ENCODE peak calls at places on chromosomes 13 and 19, in six cellular contexts. E, B, U, G, S and X are unnamed samples.

GRCh38 chr19:47581605-47582319 is 8.8 kb upstream of the ZNF541 start:
- DNase-seq in E (no peak), U (no peak), B (no peak), S (no peak), G (no peak), X (no peak)

GRCh38 chr19:11242864-11243797 is 3.7 kb downstream of the ANGPTL8 start:
- DNase-seq in G (peak), U (peak), S (peak), B (peak), E (peak), X (peak)

GRCh38 chr13:30398601-30399072 is 23.7 kb upstream of the UBE2L5 start:
- DNase-seq in G (no peak), S (no peak), E (no peak), U (peak), B (no peak), X (no peak)

GRCh38 chr19:8445488-8446001 is 770 bp downstream of the HNRNPM start:
- DNase-seq in E (no peak), B (peak), G (peak), S (no peak), U (no peak), X (peak)

GRCh38 chr19:12527034-12527836 is 24.0 kb downstream of the ZNF564 start:
- DNase-seq in U (no peak), S (no peak), B (peak), E (peak), G (no peak), X (peak)

GRCh38 chr19:19447536-19448237 is 42.2 kb downstream of the GATAD2A start:
- DNase-seq in E (no peak), G (no peak), U (no peak), B (no peak), S (no peak), X (peak)

GRCh38 chr19:49061445-49061844 is 3.2 kb downstream of the NTF4 start:
- DNase-seq in G (no peak), U (no peak), E (no peak), B (no peak), S (no peak), X (no peak)

GRCh38 chr19:35935911-35936737 is at the start of gene LRFN3:
- DNase-seq in S (no peak), E (peak), U (peak), G (peak), B (peak), X (peak)

GRCh38 chr13:83546476-83546875 is 335.8 kb downstream of the SLITRK1 start:
- DNase-seq in B (no peak), E (no peak), U (no peak), S (no peak), G (no peak), X (no peak)

GRCh38 chr19:51751655-51752054 is at the start of gene FPR1:
- DNase-seq in E (no peak), S (no peak), U (no peak), G (no peak), B (no peak), X (peak)

GRCh38 chr13:68481130-68481529 is 1251.0 kb upstream of the PCDH9 start:
- DNase-seq in U (peak), S (no peak), G (no peak), E (no peak), B (no peak), X (no peak)

GRCh38 chr19:31268751-31269150 is 80.5 kb downstream of the TSHZ3 start:
- DNase-seq in U (no peak), S (no peak), B (no peak), E (no peak), G (no peak), X (no peak)

GRCh38 chr19:7267792-7268736 is 26.1 kb downstream of the INSR start:
- DNase-seq in E (no peak), U (no peak), G (no peak), B (no peak), S (no peak), X (peak)

GRCh38 chr13:49561064-49561410 is 24.3 kb downstream of the RCBTB1 start:
- DNase-seq in U (peak), G (no peak), E (peak), B (no peak), S (no peak), X (no peak)

GRCh38 chr19:8821748-8822241 is 10.3 kb downstream of the ZNF558 start:
- DNase-seq in B (no peak), G (no peak), U (no peak), S (no peak), E (no peak), X (no peak)

GRCh38 chr19:34365463-34366401 is 736 bp downstream of the GPI start:
- DNase-seq in G (peak), U (no peak), E (peak), S (no peak), B (peak), X (peak)

DNA sequence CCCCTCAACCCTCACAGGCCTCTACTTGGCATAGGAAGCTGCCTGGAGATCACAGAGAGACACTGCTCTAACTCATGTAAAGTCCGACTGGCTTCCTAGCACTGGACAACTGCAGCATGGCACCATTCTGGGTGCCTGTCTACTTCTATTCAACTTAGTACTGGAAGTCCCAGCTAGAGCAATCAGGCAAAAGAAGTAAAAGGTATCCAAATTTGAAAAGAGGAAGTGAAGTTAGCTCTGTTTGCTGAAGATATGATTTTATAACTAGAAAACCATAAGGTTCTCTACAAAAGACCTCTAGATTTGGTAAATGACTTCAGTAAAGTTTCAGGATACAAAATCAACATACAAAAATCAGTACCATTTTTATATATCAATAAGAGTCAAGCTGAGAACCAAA is 1017.6 kb downstream of the PCDH9 start:
- DNase-seq in E (no peak), G (no peak), B (no peak), S (no peak), U (no peak), X (peak)
- TF ChIP-seq MAX in E (no peak), G (no peak), B (no peak), S (no peak), U (no peak), X (no peak)

DNA sequence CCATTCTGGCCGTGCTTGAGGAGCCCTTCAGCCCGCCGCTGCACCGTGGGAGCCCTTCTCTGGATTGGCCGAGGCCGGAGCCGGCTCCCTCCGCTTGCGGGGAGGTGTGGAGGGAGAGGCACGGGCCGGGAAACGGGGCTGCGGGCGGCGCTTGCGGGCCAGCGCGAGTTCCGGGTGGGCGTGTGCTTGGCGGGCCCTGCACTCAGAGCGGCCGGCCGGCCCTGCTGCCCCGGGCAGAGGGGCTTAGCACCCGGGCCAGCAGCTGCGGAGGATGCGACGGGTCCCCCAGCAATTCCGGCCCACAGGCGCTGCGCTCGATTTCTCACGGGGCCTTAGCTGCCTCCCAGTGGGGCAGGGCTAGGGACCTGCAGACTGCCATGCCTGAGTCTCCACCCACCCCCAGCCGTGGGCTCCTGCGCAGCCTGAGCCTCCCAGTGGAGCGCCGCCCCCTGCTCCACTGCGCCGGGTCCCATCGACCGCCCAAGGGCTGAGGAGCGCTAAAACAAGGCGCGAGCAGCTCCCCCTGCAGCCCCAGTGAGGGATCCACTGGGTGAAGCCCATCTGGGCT is 76.5 kb downstream of the PCDH20 start:
- DNase-seq in G (no peak), B (no peak), E (no peak), S (no peak), U (no peak), X (no peak)
- H3K4me3 ChIP-seq in G (no peak), B (no peak), E (no peak), S (no peak), U (no peak), X (no peak)

GRCh38 chr19:41433171-41433570 is 6.0 kb upstream of the B3GNT8 start:
- DNase-seq in B (no peak), S (no peak), E (no peak), U (no peak), G (no peak), X (no peak)

GRCh38 chr19:41434450-41434849 is 5.3 kb downstream of the DMAC2 start:
- DNase-seq in B (no peak), E (no peak), S (no peak), U (no peak), G (no peak), X (no peak)

GRCh38 chr19:41428481-41428859 is 1.3 kb upstream of the B3GNT8 start:
- DNase-seq in G (no peak), B (no peak), S (no peak), E (no peak), U (no peak), X (no peak)

GRCh38 chr19:41430907-41431306 is 3.7 kb upstream of the B3GNT8 start:
- DNase-seq in G (no peak), B (no peak), E (no peak), S (no peak), U (no peak), X (no peak)

DNA sequence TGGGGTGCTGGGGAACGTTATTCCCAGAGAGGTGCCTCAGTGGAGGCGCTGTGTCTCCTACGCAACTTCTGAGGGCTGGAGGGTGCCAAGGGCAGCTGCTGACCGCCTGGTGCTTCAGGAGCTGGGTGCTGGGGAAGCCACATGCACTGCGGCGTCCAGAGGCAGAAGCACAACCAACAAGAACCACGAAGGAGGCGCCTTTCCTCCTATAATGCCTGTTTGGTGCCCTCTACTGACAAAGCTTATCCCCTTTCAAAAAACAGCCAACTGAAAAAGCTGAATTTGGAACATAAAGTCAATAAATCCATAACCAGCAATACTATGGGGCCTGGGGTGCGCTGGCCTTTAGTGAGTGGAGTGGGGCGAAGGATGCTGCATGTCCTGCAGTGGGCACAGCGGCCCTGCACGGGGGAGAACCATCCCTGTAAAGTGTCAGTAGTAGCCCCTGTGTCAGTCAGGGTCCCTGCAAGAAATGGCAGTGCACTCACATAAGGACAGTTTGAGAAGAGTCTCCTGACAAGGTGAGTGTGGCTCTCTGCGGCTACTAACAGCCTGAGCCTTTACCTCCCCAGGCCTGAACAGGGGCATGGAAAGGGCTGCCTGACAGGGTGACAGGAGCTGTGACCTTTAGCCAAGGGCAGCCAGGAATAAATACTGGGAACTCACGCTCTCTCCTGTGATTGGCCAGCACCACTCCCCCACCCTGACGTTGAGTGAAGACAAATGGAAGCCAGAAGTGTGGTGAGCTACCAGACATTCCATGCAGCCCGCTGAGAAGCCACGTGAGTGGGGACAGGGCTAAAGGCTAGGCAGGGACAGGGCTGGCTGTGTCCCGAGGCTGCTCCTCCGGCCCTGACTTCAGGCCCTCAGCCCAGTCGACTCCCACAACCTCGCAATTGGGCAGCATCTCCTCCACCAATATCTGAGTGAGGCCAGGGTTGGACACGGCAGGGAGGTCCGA is 4.5 kb upstream of the B3GNT8 start:
- DNase-seq in B (peak), G (no peak), S (no peak), E (peak), U (peak), X (peak)
- TF ChIP-seq MYC in B (no peak), G (no peak), S (no peak), E (no peak), U (no peak), X (no peak)

DNA sequence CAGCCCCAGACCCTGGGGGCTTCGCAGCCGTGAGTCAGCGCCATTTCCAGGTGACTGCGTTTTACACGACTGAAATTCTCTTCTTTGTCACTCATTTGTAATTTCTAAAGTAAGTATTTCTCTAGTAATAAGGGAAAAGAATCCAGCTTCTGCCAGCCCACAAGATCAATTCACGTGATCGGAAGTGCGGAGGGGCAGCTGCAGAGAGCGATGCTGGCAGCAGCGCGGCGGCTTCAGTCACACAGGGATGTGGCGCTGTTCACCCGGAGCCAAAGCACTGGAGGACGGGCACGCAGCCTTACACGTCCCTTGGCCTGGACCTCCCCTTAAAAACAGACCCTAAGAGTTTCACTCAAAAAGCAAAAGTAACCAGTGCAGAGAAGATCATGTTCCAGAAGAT is 18.4 kb downstream of the GRTP1 start:
- DNase-seq in U (no peak), B (no peak), E (no peak), S (no peak), G (no peak), X (no peak)
- TF ChIP-seq MAX in U (no peak), B (no peak), E (no peak), S (no peak), G (no peak), X (no peak)

GRCh38 chr19:18397242-18398202 is at the start of gene LRRC25:
- DNase-seq in S (no peak), B (no peak), E (no peak), G (peak), U (no peak), X (peak)
- H3K4me3 ChIP-seq in S (peak), B (no peak), E (no peak), G (peak), U (peak), X (no peak)

GRCh38 chr19:38656171-38656981 is 8.9 kb downstream of the ACTN4 start:
- DNase-seq in E (peak), U (peak), B (no peak), G (no peak), S (no peak), X (peak)
- TF ChIP-seq MYC in E (no peak), U (no peak), B (no peak), G (no peak), S (no peak), X (no peak)

GRCh38 chr19:42467437-42467760 is 24.7 kb upstream of the CXCL17 start:
- DNase-seq in U (no peak), G (no peak), S (no peak), B (no peak), E (no peak), X (no peak)

GRCh38 chr19:42466521-42467436 is 24.0 kb upstream of the CXCL17 start:
- DNase-seq in G (no peak), E (no peak), B (no peak), S (no peak), U (no peak), X (no peak)

GRCh38 chr19:42465827-42466280 is 23.1 kb upstream of the CXCL17 start:
- DNase-seq in B (no peak), G (no peak), S (peak), U (no peak), E (no peak), X (no peak)

GRCh38 chr19:42459926-42460325 is 17.2 kb upstream of the CXCL17 start:
- DNase-seq in U (no peak), G (no peak), S (no peak), B (no peak), E (no peak), X (no peak)

GRCh38 chr19:42461700-42462324 is 19.1 kb upstream of the CXCL17 start:
- DNase-seq in G (no peak), B (no peak), E (no peak), U (peak), S (no peak), X (no peak)
- TF ChIP-seq MAX in G (no peak), B (no peak), E (no peak), U (no peak), S (no peak), X (no peak)